ENCODE peak calls at places on chromosomes 1 and 21, in nine cellular contexts. F is LNCaP clone FGC; U is left ventricle myocardium inferior; A is NCI-H1105; E is amniotic stem cell; G is CD8-positive, alpha-beta memory T cell; K is fibroblast of lung; S is RPMI7951; X is ovary. P is an unnamed sample.

GRCh38 chr1:201346337-201346939 is 31.0 kb downstream of the TNNT2 start:
- DNase-seq in S (peak), G (no peak), A (peak), K (peak), U (no peak), E (no peak), F (peak), X (no peak), P (peak)

GRCh38 chr21:46667191-46667734 is 31.8 kb downstream of the PRMT2 start:
- DNase-seq in X (no peak), A (peak), U (no peak), F (no peak), G (peak), K (no peak), E (no peak), S (peak), P (peak)

GRCh38 chr1:159932296-159933285 is 7.3 kb upstream of the TAGLN2 start:
- DNase-seq in U (no peak), S (no peak), G (no peak), E (no peak), X (no peak), K (peak), F (no peak), A (no peak), P (no peak)

GRCh38 chr1:75632350-75632949 is 21.5 kb upstream of the SLC44A5 start:
- DNase-seq in U (no peak), X (no peak), F (peak), A (peak), S (peak), E (no peak), K (peak), G (no peak), P (peak)

GRCh38 chr1:192573499-192573898 is 2.1 kb upstream of the RGS1 start:
- DNase-seq in E (no peak), U (no peak), F (no peak), S (peak), X (no peak), A (no peak), K (peak), G (no peak), P (no peak)

GRCh38 chr21:21247441-21247840 is 249.2 kb downstream of the NCAM2 start:
- DNase-seq in F (peak), G (no peak), U (no peak), E (no peak), S (no peak), X (no peak), A (no peak), K (peak), P (no peak)

GRCh38 chr1:31510853-31511789 is 65.2 kb upstream of the TINAGL1 start:
- DNase-seq in S (no peak), K (no peak), E (no peak), X (no peak), A (no peak), G (no peak), U (no peak), F (peak), P (no peak)

GRCh38 chr1:47643506-47644215 is 205.8 kb downstream of the FOXD2 start:
- DNase-seq in F (no peak), U (no peak), X (no peak), E (no peak), A (no peak), G (no peak), K (no peak), S (no peak), P (no peak)

GRCh38 chr1:110237406-110238152 is 27.5 kb downstream of the KCNC4 start:
- DNase-seq in A (no peak), K (no peak), F (no peak), E (no peak), U (no peak), X (no peak), S (no peak), G (no peak), P (no peak)

GRCh38 chr1:204254031-204254661 is 40.4 kb upstream of the GOLT1A start:
- DNase-seq in S (peak), K (peak), X (no peak), F (no peak), A (no peak), E (no peak), G (no peak), U (peak), P (no peak)

GRCh38 chr1:248906741-248907661 is 966 bp downstream of the PGBD2 start:
- DNase-seq in E (no peak), X (no peak), G (no peak), K (peak), A (no peak), S (no peak), U (peak), F (no peak), P (no peak)

GRCh38 chr1:184802739-184803492 is 48.3 kb upstream of the EDEM3 start:
- DNase-seq in G (no peak), E (no peak), U (no peak), A (no peak), K (peak), S (peak), X (no peak), F (peak), P (peak)

GRCh38 chr1:58704616-58705021 is 4.8 kb upstream of the MYSM1 start:
- DNase-seq in X (no peak), G (no peak), K (no peak), E (no peak), A (no peak), U (no peak), F (no peak), S (no peak), P (no peak)

GRCh38 chr1:55278378-55278777 is 63.2 kb upstream of the USP24 start:
- DNase-seq in E (no peak), A (no peak), S (no peak), F (no peak), X (no peak), U (no peak), K (no peak), G (no peak), P (no peak)

GRCh38 chr1:7587726-7588456 is 183.2 kb upstream of the VAMP3 start:
- DNase-seq in F (no peak), U (no peak), K (no peak), G (peak), A (no peak), E (no peak), X (peak), S (no peak), P (no peak)

GRCh38 chr1:54465351-54465811 is 59.2 kb upstream of the SSBP3 start:
- DNase-seq in A (no peak), X (peak), S (no peak), U (no peak), F (no peak), G (no peak), K (peak), E (no peak), P (no peak)

GRCh38 chr1:119069682-119070081 is 70.8 kb downstream of the WARS2 start:
- DNase-seq in F (no peak), K (no peak), X (no peak), A (no peak), U (no peak), G (no peak), S (no peak), E (no peak), P (no peak)

GRCh38 chr1:177830531-177830930 is 139.3 kb downstream of the SEC16B start:
- DNase-seq in E (no peak), A (no peak), S (no peak), K (no peak), G (no peak), X (no peak), F (no peak), U (no peak), P (no peak)

GRCh38 chr21:43782741-43783700 is 6.4 kb upstream of the RRP1 start:
- DNase-seq in S (no peak), U (no peak), A (no peak), F (no peak), X (no peak), K (no peak), G (no peak), E (no peak), P (no peak)

GRCh38 chr1:173392895-173393654 is 84.1 kb upstream of the PRDX6 start:
- DNase-seq in G (no peak), S (peak), U (no peak), E (peak), F (no peak), K (peak), A (no peak), X (no peak), P (no peak)

GRCh38 chr1:41868241-41868953 is 50.3 kb downstream of the HIVEP3 start:
- DNase-seq in K (no peak), U (no peak), E (no peak), A (no peak), S (no peak), F (no peak), G (no peak), X (no peak), P (no peak)

GRCh38 chr21:36776981-36777617 is 78.2 kb downstream of the SIM2 start:
- DNase-seq in K (no peak), F (no peak), G (no peak), U (no peak), X (no peak), A (no peak), S (no peak), E (no peak), P (no peak)

GRCh38 chr1:64137569-64137936 is 65.9 kb upstream of the UBE2U start:
- DNase-seq in K (no peak), A (no peak), S (no peak), X (no peak), U (no peak), E (no peak), G (no peak), F (peak), P (no peak)

GRCh38 chr1:67307251-67308060 is at the start of gene IL12RB2:
- DNase-seq in U (peak), F (no peak), E (no peak), S (no peak), X (no peak), K (no peak), G (no peak), A (peak), P (no peak)

GRCh38 chr1:29256979-29257804 is 20.9 kb downstream of the PTPRU start:
- DNase-seq in K (peak), G (no peak), U (no peak), E (no peak), F (no peak), X (peak), S (peak), A (peak), P (peak)

GRCh38 chr1:231776006-231776707 is 149.6 kb downstream of the DISC1 start:
- DNase-seq in U (no peak), A (no peak), S (peak), X (no peak), E (peak), K (peak), F (no peak), G (no peak), P (no peak)

GRCh38 chr1:118184737-118185082 is 318 bp downstream of the SPAG17 start:
- DNase-seq in S (no peak), K (no peak), X (no peak), G (no peak), F (no peak), E (no peak), A (peak), U (no peak), P (no peak)

GRCh38 chr1:24929091-24929875 is 793 bp downstream of the RUNX3 start:
- DNase-seq in X (no peak), U (no peak), A (peak), S (peak), G (peak), E (no peak), F (no peak), K (no peak), P (no peak)

GRCh38 chr1:244338996-244339692 is 112.6 kb downstream of the ADSS2 start:
- DNase-seq in E (no peak), K (no peak), F (no peak), G (no peak), A (no peak), S (no peak), U (no peak), X (no peak), P (no peak)

GRCh38 chr1:39952359-39953110 is 2.4 kb upstream of the MFSD2A start:
- DNase-seq in U (no peak), F (no peak), S (peak), E (no peak), X (no peak), K (no peak), G (no peak), A (no peak), P (no peak)

GRCh38 chr21:38661296-38662223 is 144.2 kb upstream of the ETS2 start:
- DNase-seq in U (peak), S (peak), E (no peak), X (peak), F (no peak), K (peak), G (no peak), A (no peak), P (no peak)

GRCh38 chr1:54537611-54538010 is 10.4 kb upstream of the ACOT11 start:
- DNase-seq in X (no peak), U (no peak), A (no peak), S (no peak), E (no peak), G (no peak), F (no peak), K (no peak), P (no peak)

GRCh38 chr1:227770812-227771211 is 35.6 kb downstream of the SNAP47 start:
- DNase-seq in E (no peak), U (no peak), A (no peak), K (no peak), G (no peak), S (no peak), X (no peak), F (no peak), P (no peak)

GRCh38 chr1:85054664-85055063 is 6.4 kb upstream of the MCOLN3 start:
- DNase-seq in G (no peak), F (no peak), E (no peak), X (no peak), S (no peak), K (no peak), A (no peak), U (no peak), P (no peak)

GRCh38 chr1:15469836-15470495 is 5.9 kb upstream of the CELA2B start:
- DNase-seq in E (no peak), K (no peak), F (no peak), U (no peak), G (no peak), X (no peak), S (no peak), A (no peak), P (no peak)

GRCh38 chr1:43503534-43503933 is 27.1 kb upstream of the PTPRF start:
- DNase-seq in A (no peak), G (no peak), X (no peak), E (no peak), K (no peak), F (no peak), S (no peak), U (no peak), P (no peak)

GRCh38 chr1:155931332-155932038 is 2.7 kb downstream of the KHDC4 start:
- DNase-seq in U (no peak), G (no peak), E (no peak), A (no peak), F (no peak), K (no peak), X (no peak), S (peak), P (no peak)